ENCODE peak calls at places on chromosomes 1 and 21, in six cellular contexts. L, S, H, A, V and W are unnamed samples.
A peak's percentile ranks its signal among the peaks of the same experiment; 100 is the strongest.

GRCh38 chr21:33299181-33299752 is 25.5 kb upstream of the IFNAR1 start:
- DNase-seq in L (peak; percentile 57), S (no peak), H (no peak), A (peak; percentile 60), V (no peak), W (no peak)

GRCh38 chr1:156073110-156073693 is 9.1 kb downstream of the MEX3A start:
- DNase-seq in L (no peak), S (no peak), H (no peak), A (no peak), V (no peak), W (no peak)

GRCh38 chr1:21238141-21238800 is 52.0 kb downstream of the ECE1 start:
- DNase-seq in L (peak; percentile 97), S (no peak), H (no peak), A (no peak), V (no peak), W (peak; percentile 34)

GRCh38 chr1:85605519-85606413 is 25.2 kb downstream of the CCN1 start:
- DNase-seq in L (peak; percentile 60), S (no peak), H (no peak), A (no peak), V (no peak), W (no peak)

GRCh38 chr1:203122159-203122558 is 5.4 kb upstream of the ADORA1 start:
- DNase-seq in L (no peak), S (no peak), H (no peak), A (no peak), V (no peak), W (no peak)

GRCh38 chr1:97144527-97144926 is 422.9 kb downstream of the PTBP2 start:
- DNase-seq in L (peak; percentile 81), S (peak; percentile 88), H (no peak), A (no peak), V (no peak), W (no peak)

GRCh38 chr1:155261401-155261887 is 716 bp downstream of the SCAMP3 start:
- DNase-seq in L (no peak), S (no peak), H (no peak), A (peak; percentile 46), V (peak; percentile 59), W (no peak)

GRCh38 chr1:211503542-211503941 is 11.6 kb upstream of the RD3 start:
- DNase-seq in L (no peak), S (no peak), H (no peak), A (no peak), V (no peak), W (no peak)

GRCh38 chr1:67811816-67812215 is 21.5 kb downstream of the GNG12 start:
- DNase-seq in L (no peak), S (no peak), H (no peak), A (no peak), V (no peak), W (no peak)

GRCh38 chr1:42040159-42040558 is 113.1 kb upstream of the GUCA2B start:
- DNase-seq in L (no peak), S (no peak), H (no peak), A (no peak), V (no peak), W (no peak)

GRCh38 chr1:42037586-42037985 is 115.6 kb upstream of the GUCA2B start:
- DNase-seq in L (no peak), S (no peak), H (no peak), A (no peak), V (no peak), W (no peak)

GRCh38 chr1:42038261-42038660 is 114.9 kb upstream of the GUCA2B start:
- DNase-seq in L (no peak), S (no peak), H (no peak), A (no peak), V (no peak), W (no peak)

GRCh38 chr1:42035205-42035829 is 116.6 kb upstream of the HIVEP3 start:
- DNase-seq in L (peak; percentile 65), S (peak; percentile 8), H (peak; percentile 78), A (peak; percentile 14), V (peak; percentile 78), W (no peak)

GRCh38 chr1:42035830-42036604 is 117.2 kb upstream of the GUCA2B start:
- DNase-seq in L (peak; percentile 92), S (peak; percentile 82), H (peak; percentile 97), A (peak; percentile 85), V (peak; percentile 98), W (peak; percentile 55)
- H3K4me3 ChIP-seq in L (peak overlapping the region; percentile 98), S (peak overlapping the region; percentile 62), H (peak overlapping the region; percentile 100), A (peak overlapping the region; percentile 42), V (peak overlapping the region; percentile 96), W (peak overlapping the region; percentile 71)

GRCh38 chr1:201497935-201498509 is 8.9 kb downstream of the CSRP1 start:
- DNase-seq in L (no peak), S (no peak), H (no peak), A (no peak), V (no peak), W (no peak)

GRCh38 chr1:201498621-201499020 is 8.3 kb downstream of the CSRP1 start:
- DNase-seq in L (no peak), S (no peak), H (no peak), A (no peak), V (no peak), W (no peak)

GRCh38 chr1:201499795-201500669 is 6.9 kb downstream of the CSRP1 start:
- DNase-seq in L (no peak), S (no peak), H (no peak), A (no peak), V (no peak), W (no peak)

GRCh38 chr1:201500670-201501120 is 6.2 kb downstream of the CSRP1 start:
- DNase-seq in L (no peak), S (no peak), H (no peak), A (no peak), V (no peak), W (no peak)

GRCh38 chr1:201499191-201499590 is 7.7 kb downstream of the CSRP1 start:
- DNase-seq in L (no peak), S (no peak), H (no peak), A (no peak), V (no peak), W (no peak)
- H3K4me3 ChIP-seq in L (no peak overlapping the region), S (no peak overlapping the region), H (no peak overlapping the region), A (no peak overlapping the region), V (no peak overlapping the region), W (no peak overlapping the region)

DNA sequence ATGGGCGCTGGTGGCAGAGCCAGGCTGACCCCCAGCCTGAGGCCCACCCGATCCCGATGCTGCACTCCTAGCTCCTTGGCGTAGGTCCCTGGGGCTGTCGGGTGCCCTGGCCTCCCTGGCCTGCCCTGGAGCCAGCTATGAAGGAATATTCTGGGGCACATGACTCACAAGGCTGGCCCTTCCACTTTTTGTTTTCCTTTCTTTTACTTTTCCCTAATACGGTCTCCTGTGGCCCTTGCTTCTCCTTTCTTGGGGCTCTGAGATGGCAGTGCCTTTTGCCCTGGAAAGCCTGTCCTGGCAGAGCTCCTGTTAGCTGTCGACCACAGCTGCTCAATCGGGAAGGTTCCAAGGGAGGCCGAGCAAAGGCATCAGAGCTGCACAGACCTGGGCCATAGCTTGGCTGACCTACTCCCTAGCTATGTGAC is 22.1 kb downstream of the ARHGEF10L start:
- DNase-seq in L (peak; percentile 83), S (peak; percentile 48), H (peak; percentile 57), A (no peak), V (peak; percentile 73), W (no peak)
- H3K4me3 ChIP-seq in L (no peak overlapping the region), S (no peak overlapping the region), H (no peak overlapping the region), A (no peak overlapping the region), V (peak overlapping the region; percentile 15), W (no peak overlapping the region)

GRCh38 chr1:180951881-180952656 is 39.4 kb downstream of the KIAA1614 start:
- DNase-seq in L (no peak), S (no peak), H (no peak), A (no peak), V (no peak), W (no peak)

GRCh38 chr1:180953791-180954721 is 41.4 kb downstream of the KIAA1614 start:
- DNase-seq in L (peak; percentile 48), S (peak; percentile 60), H (peak; percentile 64), A (no peak), V (peak; percentile 78), W (peak; percentile 18)

GRCh38 chr1:180952657-180953013 is 39.9 kb downstream of the KIAA1614 start:
- DNase-seq in L (no peak), S (no peak), H (no peak), A (no peak), V (no peak), W (no peak)

GRCh38 chr1:180954766-180955165 is 42.1 kb downstream of the KIAA1614 start:
- DNase-seq in L (no peak), S (no peak), H (no peak), A (no peak), V (no peak), W (no peak)

GRCh38 chr1:180953291-180953747 is 40.6 kb downstream of the KIAA1614 start:
- DNase-seq in L (peak; percentile 33), S (no peak), H (no peak), A (no peak), V (peak; percentile 79), W (no peak)
- H3K4me3 ChIP-seq in L (peak overlapping the region; percentile 63), S (peak overlapping the region; percentile 41), H (peak overlapping the region; percentile 58), A (no peak overlapping the region), V (peak overlapping the region; percentile 67), W (peak overlapping the region; percentile 37)

DNA sequence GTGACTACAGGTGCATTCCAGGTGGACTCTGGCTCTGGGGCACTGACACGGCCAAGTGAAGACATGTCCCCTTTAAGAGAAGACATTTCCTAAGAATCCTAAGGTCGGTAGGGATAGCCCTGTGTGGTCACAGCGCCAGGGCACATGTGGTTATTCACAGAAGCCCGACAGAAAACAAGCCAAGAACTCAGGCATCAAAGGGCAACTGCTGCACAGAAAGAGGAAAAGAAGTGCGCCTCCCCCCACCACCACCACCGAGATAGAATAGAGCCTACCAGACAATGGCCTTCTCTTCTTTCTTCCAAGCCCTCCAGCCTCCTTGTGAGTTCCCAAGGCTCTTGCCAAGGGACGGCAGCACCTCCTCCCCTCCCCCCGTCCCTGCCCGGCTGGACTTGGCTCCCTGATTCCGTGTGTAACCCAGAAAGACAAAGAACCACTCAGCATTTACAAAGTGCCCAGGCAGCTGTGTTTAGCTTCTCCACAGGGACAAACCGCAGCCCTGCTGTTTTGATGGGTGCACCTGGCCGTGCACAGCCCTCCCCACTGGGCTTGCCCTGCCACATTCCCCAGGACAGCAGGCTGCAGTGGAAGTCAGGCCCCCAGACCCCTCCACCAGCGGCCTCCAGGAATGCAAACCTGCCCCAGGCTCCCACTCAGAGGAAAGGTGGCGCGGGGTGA is 30.2 kb downstream of the TMPRSS2 start:
- DNase-seq in L (no peak), S (no peak), H (no peak), A (no peak), V (no peak), W (no peak)
- H3K4me3 ChIP-seq in L (no peak overlapping the region), S (no peak overlapping the region), H (no peak overlapping the region), A (no peak overlapping the region), V (no peak overlapping the region), W (no peak overlapping the region)